ENCODE peak calls at places on chromosome 16, in six cellular contexts. One of them, this sample, is unnamed.

GRCh38 chr16:81350306-81350615 is 35.5 kb downstream of the GAN start:
- DNase-seq in heart left ventricle: no peak
- DNase-seq in posterior cingulate gyrus: no peak
- DNase-seq in activated CD4-positive, alpha-beta T cell treated with anti-CD3 and anti-CD28 coated beads for 24 hours: no peak
- DNase-seq in NT2/D1: no peak
- DNase-seq in NCI-H1092: no peak
- DNase-seq in this sample: no peak

GRCh38 chr16:72246423-72246822 is 74.5 kb upstream of the PMFBP1 start:
- DNase-seq in activated CD4-positive, alpha-beta T cell treated with anti-CD3 and anti-CD28 coated beads for 24 hours: no peak
- DNase-seq in NT2/D1: no peak
- DNase-seq in NCI-H1092: no peak
- DNase-seq in posterior cingulate gyrus: no peak
- DNase-seq in heart left ventricle: no peak
- DNase-seq in this sample: no peak

GRCh38 chr16:4892356-4893102 is 44.4 kb downstream of the PPL start:
- DNase-seq in NT2/D1: no peak
- DNase-seq in posterior cingulate gyrus: no peak
- DNase-seq in NCI-H1092: no peak
- DNase-seq in heart left ventricle: peak
- DNase-seq in activated CD4-positive, alpha-beta T cell treated with anti-CD3 and anti-CD28 coated beads for 24 hours: no peak
- DNase-seq in this sample: peak

GRCh38 chr16:79286646-79287423 is 313.7 kb downstream of the MAF start:
- DNase-seq in posterior cingulate gyrus: no peak
- DNase-seq in NCI-H1092: peak
- DNase-seq in heart left ventricle: peak
- DNase-seq in NT2/D1: no peak
- DNase-seq in activated CD4-positive, alpha-beta T cell treated with anti-CD3 and anti-CD28 coated beads for 24 hours: no peak
- DNase-seq in this sample: peak

GRCh38 chr16:3153077-3153368 is 18.2 kb downstream of the ZNF213 start:
- DNase-seq in posterior cingulate gyrus: no peak
- DNase-seq in activated CD4-positive, alpha-beta T cell treated with anti-CD3 and anti-CD28 coated beads for 24 hours: no peak
- DNase-seq in heart left ventricle: no peak
- DNase-seq in NCI-H1092: no peak
- DNase-seq in NT2/D1: no peak
- DNase-seq in this sample: no peak

GRCh38 chr16:2950400-2950724 is 13.7 kb upstream of the KREMEN2 start:
- DNase-seq in activated CD4-positive, alpha-beta T cell treated with anti-CD3 and anti-CD28 coated beads for 24 hours: no peak
- DNase-seq in heart left ventricle: no peak
- DNase-seq in NT2/D1: no peak
- DNase-seq in NCI-H1092: no peak
- DNase-seq in posterior cingulate gyrus: no peak
- DNase-seq in this sample: no peak

GRCh38 chr16:27436921-27437650 is 35.1 kb downstream of the IL21R start:
- DNase-seq in NCI-H1092: no peak
- DNase-seq in heart left ventricle: no peak
- DNase-seq in NT2/D1: no peak
- DNase-seq in posterior cingulate gyrus: no peak
- DNase-seq in activated CD4-positive, alpha-beta T cell treated with anti-CD3 and anti-CD28 coated beads for 24 hours: no peak
- DNase-seq in this sample: no peak

GRCh38 chr16:82524939-82525338 is 101.8 kb upstream of the CDH13 start:
- DNase-seq in NT2/D1: no peak
- DNase-seq in NCI-H1092: peak
- DNase-seq in posterior cingulate gyrus: no peak
- DNase-seq in activated CD4-positive, alpha-beta T cell treated with anti-CD3 and anti-CD28 coated beads for 24 hours: no peak
- DNase-seq in heart left ventricle: no peak
- DNase-seq in this sample: no peak

GRCh38 chr16:14014284-14014625 is 56.9 kb upstream of the MRTFB start:
- DNase-seq in NT2/D1: no peak
- DNase-seq in NCI-H1092: no peak
- DNase-seq in activated CD4-positive, alpha-beta T cell treated with anti-CD3 and anti-CD28 coated beads for 24 hours: no peak
- DNase-seq in heart left ventricle: no peak
- DNase-seq in posterior cingulate gyrus: no peak
- DNase-seq in this sample: no peak

GRCh38 chr16:3026609-3027487 is 3.0 kb downstream of the THOC6 start:
- DNase-seq in activated CD4-positive, alpha-beta T cell treated with anti-CD3 and anti-CD28 coated beads for 24 hours: no peak
- DNase-seq in NCI-H1092: no peak
- DNase-seq in posterior cingulate gyrus: no peak
- DNase-seq in NT2/D1: no peak
- DNase-seq in heart left ventricle: no peak
- DNase-seq in this sample: no peak

GRCh38 chr16:84829168-84829965 is 9.6 kb downstream of the CRISPLD2 start:
- DNase-seq in NCI-H1092: no peak
- DNase-seq in NT2/D1: no peak
- DNase-seq in posterior cingulate gyrus: no peak
- DNase-seq in activated CD4-positive, alpha-beta T cell treated with anti-CD3 and anti-CD28 coated beads for 24 hours: no peak
- DNase-seq in heart left ventricle: no peak
- DNase-seq in this sample: no peak

GRCh38 chr16:30519120-30520049 is 7.0 kb downstream of the ZNF768 start:
- DNase-seq in heart left ventricle: no peak
- DNase-seq in activated CD4-positive, alpha-beta T cell treated with anti-CD3 and anti-CD28 coated beads for 24 hours: no peak
- DNase-seq in NCI-H1092: no peak
- DNase-seq in posterior cingulate gyrus: no peak
- DNase-seq in NT2/D1: no peak
- DNase-seq in this sample: no peak

GRCh38 chr16:53504665-53505064 is 1.7 kb upstream of the AKTIP start:
- DNase-seq in NCI-H1092: no peak
- DNase-seq in posterior cingulate gyrus: no peak
- DNase-seq in heart left ventricle: peak
- DNase-seq in NT2/D1: no peak
- DNase-seq in activated CD4-positive, alpha-beta T cell treated with anti-CD3 and anti-CD28 coated beads for 24 hours: no peak
- DNase-seq in this sample: no peak

GRCh38 chr16:69932228-69932627 is 18.9 kb upstream of the CLEC18A start:
- DNase-seq in NCI-H1092: no peak
- DNase-seq in activated CD4-positive, alpha-beta T cell treated with anti-CD3 and anti-CD28 coated beads for 24 hours: no peak
- DNase-seq in posterior cingulate gyrus: no peak
- DNase-seq in heart left ventricle: no peak
- DNase-seq in NT2/D1: no peak
- DNase-seq in this sample: no peak

GRCh38 chr16:81567987-81568748 is 123.6 kb downstream of the CMIP start:
- DNase-seq in heart left ventricle: peak
- DNase-seq in posterior cingulate gyrus: no peak
- DNase-seq in NT2/D1: no peak
- DNase-seq in NCI-H1092: no peak
- DNase-seq in activated CD4-positive, alpha-beta T cell treated with anti-CD3 and anti-CD28 coated beads for 24 hours: peak
- DNase-seq in this sample: no peak

GRCh38 chr16:4298761-4299522 is 16.9 kb upstream of the GLIS2 start:
- DNase-seq in NT2/D1: peak
- DNase-seq in activated CD4-positive, alpha-beta T cell treated with anti-CD3 and anti-CD28 coated beads for 24 hours: no peak
- DNase-seq in NCI-H1092: no peak
- DNase-seq in posterior cingulate gyrus: no peak
- DNase-seq in heart left ventricle: peak
- DNase-seq in this sample: no peak

GRCh38 chr16:50528820-50529219 is 19.4 kb upstream of the NKD1 start:
- DNase-seq in NCI-H1092: no peak
- DNase-seq in posterior cingulate gyrus: no peak
- DNase-seq in heart left ventricle: no peak
- DNase-seq in NT2/D1: no peak
- DNase-seq in activated CD4-positive, alpha-beta T cell treated with anti-CD3 and anti-CD28 coated beads for 24 hours: no peak
- DNase-seq in this sample: no peak

GRCh38 chr16:22147853-22148252 is 14.5 kb upstream of the SDR42E2 start:
- DNase-seq in heart left ventricle: no peak
- DNase-seq in activated CD4-positive, alpha-beta T cell treated with anti-CD3 and anti-CD28 coated beads for 24 hours: no peak
- DNase-seq in posterior cingulate gyrus: no peak
- DNase-seq in NT2/D1: no peak
- DNase-seq in NCI-H1092: no peak
- DNase-seq in this sample: no peak

GRCh38 chr16:77288222-77288621 is 89.0 kb downstream of the SYCE1L start:
- DNase-seq in heart left ventricle: no peak
- DNase-seq in posterior cingulate gyrus: no peak
- DNase-seq in NT2/D1: no peak
- DNase-seq in activated CD4-positive, alpha-beta T cell treated with anti-CD3 and anti-CD28 coated beads for 24 hours: no peak
- DNase-seq in NCI-H1092: no peak
- DNase-seq in this sample: no peak

GRCh38 chr16:10923650-10924214 is 18.5 kb downstream of the DEXI start:
- DNase-seq in posterior cingulate gyrus: peak
- DNase-seq in heart left ventricle: peak
- DNase-seq in activated CD4-positive, alpha-beta T cell treated with anti-CD3 and anti-CD28 coated beads for 24 hours: no peak
- DNase-seq in NCI-H1092: no peak
- DNase-seq in NT2/D1: no peak
- DNase-seq in this sample: no peak

GRCh38 chr16:19717319-19717718 is 708 bp downstream of the KNOP1 start:
- DNase-seq in NT2/D1: no peak
- DNase-seq in activated CD4-positive, alpha-beta T cell treated with anti-CD3 and anti-CD28 coated beads for 24 hours: no peak
- DNase-seq in heart left ventricle: no peak
- DNase-seq in NCI-H1092: no peak
- DNase-seq in posterior cingulate gyrus: no peak
- DNase-seq in this sample: no peak

GRCh38 chr16:69827527-69827926 is 65.4 kb downstream of the WWP2 start:
- DNase-seq in posterior cingulate gyrus: no peak
- DNase-seq in heart left ventricle: no peak
- DNase-seq in NT2/D1: no peak
- DNase-seq in activated CD4-positive, alpha-beta T cell treated with anti-CD3 and anti-CD28 coated beads for 24 hours: no peak
- DNase-seq in NCI-H1092: no peak
- DNase-seq in this sample: no peak

GRCh38 chr16:10930755-10931093 is 11.5 kb downstream of the DEXI start:
- DNase-seq in posterior cingulate gyrus: no peak
- DNase-seq in heart left ventricle: no peak
- DNase-seq in NCI-H1092: no peak
- DNase-seq in NT2/D1: no peak
- DNase-seq in activated CD4-positive, alpha-beta T cell treated with anti-CD3 and anti-CD28 coated beads for 24 hours: no peak
- DNase-seq in this sample: no peak

GRCh38 chr16:8173111-8173644 is 417.1 kb downstream of the TMEM114 start:
- DNase-seq in activated CD4-positive, alpha-beta T cell treated with anti-CD3 and anti-CD28 coated beads for 24 hours: peak
- DNase-seq in posterior cingulate gyrus: peak
- DNase-seq in heart left ventricle: peak
- DNase-seq in NT2/D1: peak
- DNase-seq in NCI-H1092: peak
- DNase-seq in this sample: no peak

GRCh38 chr16:56362057-56362655 is 63.2 kb downstream of the AMFR start:
- DNase-seq in posterior cingulate gyrus: no peak
- DNase-seq in NCI-H1092: no peak
- DNase-seq in activated CD4-positive, alpha-beta T cell treated with anti-CD3 and anti-CD28 coated beads for 24 hours: no peak
- DNase-seq in NT2/D1: no peak
- DNase-seq in heart left ventricle: no peak
- DNase-seq in this sample: no peak

GRCh38 chr16:25888873-25889272 is 197.1 kb downstream of the HS3ST4 start:
- DNase-seq in NCI-H1092: no peak
- DNase-seq in activated CD4-positive, alpha-beta T cell treated with anti-CD3 and anti-CD28 coated beads for 24 hours: no peak
- DNase-seq in heart left ventricle: no peak
- DNase-seq in posterior cingulate gyrus: no peak
- DNase-seq in NT2/D1: no peak
- DNase-seq in this sample: no peak

GRCh38 chr16:4261557-4262172 is 11.2 kb downstream of the TFAP4 start:
- DNase-seq in NT2/D1: no peak
- DNase-seq in posterior cingulate gyrus: no peak
- DNase-seq in NCI-H1092: no peak
- DNase-seq in heart left ventricle: no peak
- DNase-seq in activated CD4-positive, alpha-beta T cell treated with anti-CD3 and anti-CD28 coated beads for 24 hours: peak
- DNase-seq in this sample: no peak

GRCh38 chr16:27639588-27640276 is 89.8 kb downstream of the KATNIP start:
- DNase-seq in posterior cingulate gyrus: no peak
- DNase-seq in NT2/D1: peak
- DNase-seq in activated CD4-positive, alpha-beta T cell treated with anti-CD3 and anti-CD28 coated beads for 24 hours: no peak
- DNase-seq in heart left ventricle: no peak
- DNase-seq in NCI-H1092: peak
- DNase-seq in this sample: peak

GRCh38 chr16:78919852-78920251 is 680.7 kb downstream of the MAF start:
- DNase-seq in posterior cingulate gyrus: no peak
- DNase-seq in activated CD4-positive, alpha-beta T cell treated with anti-CD3 and anti-CD28 coated beads for 24 hours: no peak
- DNase-seq in heart left ventricle: no peak
- DNase-seq in NCI-H1092: no peak
- DNase-seq in NT2/D1: no peak
- DNase-seq in this sample: no peak

GRCh38 chr16:28986492-28986891 is 1.6 kb downstream of the LAT start:
- DNase-seq in posterior cingulate gyrus: no peak
- DNase-seq in heart left ventricle: no peak
- DNase-seq in NCI-H1092: no peak
- DNase-seq in NT2/D1: no peak
- DNase-seq in activated CD4-positive, alpha-beta T cell treated with anti-CD3 and anti-CD28 coated beads for 24 hours: no peak
- DNase-seq in this sample: no peak

GRCh38 chr16:1556254-1556653 is 22.8 kb downstream of the TMEM204 start:
- DNase-seq in posterior cingulate gyrus: no peak
- DNase-seq in NCI-H1092: no peak
- DNase-seq in activated CD4-positive, alpha-beta T cell treated with anti-CD3 and anti-CD28 coated beads for 24 hours: no peak
- DNase-seq in heart left ventricle: no peak
- DNase-seq in NT2/D1: no peak
- DNase-seq in this sample: no peak

GRCh38 chr16:31090540-31090939 is 1.8 kb upstream of the PRSS53 start:
- DNase-seq in posterior cingulate gyrus: no peak
- DNase-seq in NCI-H1092: no peak
- DNase-seq in NT2/D1: no peak
- DNase-seq in activated CD4-positive, alpha-beta T cell treated with anti-CD3 and anti-CD28 coated beads for 24 hours: no peak
- DNase-seq in heart left ventricle: peak
- DNase-seq in this sample: no peak

GRCh38 chr16:87809150-87809902 is 43.5 kb upstream of the KLHDC4 start:
- DNase-seq in activated CD4-positive, alpha-beta T cell treated with anti-CD3 and anti-CD28 coated beads for 24 hours: no peak
- DNase-seq in posterior cingulate gyrus: no peak
- DNase-seq in heart left ventricle: no peak
- DNase-seq in NCI-H1092: no peak
- DNase-seq in NT2/D1: no peak
- DNase-seq in this sample: no peak

GRCh38 chr16:368388-369158 is 1.8 kb downstream of the MRPL28 start:
- DNase-seq in posterior cingulate gyrus: no peak
- DNase-seq in activated CD4-positive, alpha-beta T cell treated with anti-CD3 and anti-CD28 coated beads for 24 hours: no peak
- DNase-seq in NCI-H1092: no peak
- DNase-seq in NT2/D1: no peak
- DNase-seq in heart left ventricle: peak
- DNase-seq in this sample: no peak

GRCh38 chr16:56848056-56848936 is 16.7 kb upstream of the SLC12A3 start:
- DNase-seq in posterior cingulate gyrus: no peak
- DNase-seq in heart left ventricle: peak
- DNase-seq in NT2/D1: no peak
- DNase-seq in NCI-H1092: no peak
- DNase-seq in activated CD4-positive, alpha-beta T cell treated with anti-CD3 and anti-CD28 coated beads for 24 hours: no peak
- DNase-seq in this sample: no peak

GRCh38 chr16:11052080-11052808 is 107.9 kb downstream of the CLEC16A start:
- DNase-seq in NT2/D1: no peak
- DNase-seq in posterior cingulate gyrus: no peak
- DNase-seq in heart left ventricle: no peak
- DNase-seq in activated CD4-positive, alpha-beta T cell treated with anti-CD3 and anti-CD28 coated beads for 24 hours: peak
- DNase-seq in NCI-H1092: no peak
- DNase-seq in this sample: no peak

GRCh38 chr16:64292953-64293352 is 828.9 kb downstream of the CDH11 start:
- DNase-seq in NCI-H1092: no peak
- DNase-seq in activated CD4-positive, alpha-beta T cell treated with anti-CD3 and anti-CD28 coated beads for 24 hours: no peak
- DNase-seq in NT2/D1: no peak
- DNase-seq in posterior cingulate gyrus: no peak
- DNase-seq in heart left ventricle: no peak
- DNase-seq in this sample: no peak

GRCh38 chr16:46739934-46740333 is 8.2 kb downstream of the MYLK3 start:
- DNase-seq in heart left ventricle: no peak
- DNase-seq in activated CD4-positive, alpha-beta T cell treated with anti-CD3 and anti-CD28 coated beads for 24 hours: no peak
- DNase-seq in NT2/D1: no peak
- DNase-seq in posterior cingulate gyrus: no peak
- DNase-seq in NCI-H1092: no peak
- DNase-seq in this sample: no peak

GRCh38 chr16:588639-588888 is 1.3 kb upstream of the RAB40C start:
- DNase-seq in posterior cingulate gyrus: no peak
- DNase-seq in activated CD4-positive, alpha-beta T cell treated with anti-CD3 and anti-CD28 coated beads for 24 hours: peak
- DNase-seq in NCI-H1092: peak
- DNase-seq in NT2/D1: no peak
- DNase-seq in heart left ventricle: peak
- DNase-seq in this sample: no peak

This sample was measured in DMS79.